ENCODE peak calls at places on chromosomes 16 and 17, in four cellular contexts. One of them, this sample, is unnamed.

GRCh38 chr17:37735165-37735564 is 9.7 kb downstream of the HNF1B start:
- DNase-seq in DND-41: no peak
- DNase-seq in NB4: no peak
- DNase-seq in glutamatergic neuron: no peak
- DNase-seq in this sample: no peak

GRCh38 chr16:81739503-81739902 is 39.6 kb upstream of the PLCG2 start:
- DNase-seq in DND-41: no peak
- DNase-seq in NB4: peak; percentile 78
- DNase-seq in glutamatergic neuron: no peak
- DNase-seq in this sample: no peak

GRCh38 chr16:77876776-77877175 is 88.4 kb downstream of the VAT1L start:
- DNase-seq in glutamatergic neuron: no peak
- DNase-seq in DND-41: no peak
- DNase-seq in NB4: no peak
- DNase-seq in this sample: no peak

GRCh38 chr17:10021239-10021638 is 116.2 kb upstream of the RCVRN start:
- DNase-seq in DND-41: peak; percentile 18
- DNase-seq in NB4: peak; percentile 95
- DNase-seq in glutamatergic neuron: no peak
- DNase-seq in this sample: no peak

GRCh38 chr16:86568677-86569623 is 2.3 kb downstream of the FOXC2 start:
- DNase-seq in NB4: no peak
- DNase-seq in DND-41: no peak
- DNase-seq in glutamatergic neuron: no peak
- DNase-seq in this sample: no peak

GRCh38 chr17:77118251-77118928 is 22.4 kb upstream of the SEC14L1 start:
- DNase-seq in glutamatergic neuron: peak; percentile 23
- DNase-seq in NB4: no peak
- DNase-seq in DND-41: no peak
- DNase-seq in this sample: no peak

GRCh38 chr17:36463916-36464764 is 22.3 kb upstream of the ZNHIT3 start:
- DNase-seq in NB4: peak; percentile 83
- DNase-seq in glutamatergic neuron: peak; percentile 71
- DNase-seq in DND-41: no peak
- DNase-seq in this sample: peak; percentile 73

GRCh38 chr16:88424536-88425230 is 28.4 kb upstream of the ZFPM1 start:
- DNase-seq in NB4: no peak
- DNase-seq in glutamatergic neuron: no peak
- DNase-seq in DND-41: no peak
- DNase-seq in this sample: no peak

GRCh38 chr16:80150978-80151705 is 389.7 kb upstream of the DYNLRB2 start:
- DNase-seq in NB4: no peak
- DNase-seq in glutamatergic neuron: no peak
- DNase-seq in DND-41: no peak
- DNase-seq in this sample: no peak

GRCh38 chr17:41989702-41990419 is 23.3 kb downstream of the CNP start:
- DNase-seq in NB4: no peak
- DNase-seq in DND-41: no peak
- DNase-seq in glutamatergic neuron: no peak
- DNase-seq in this sample: no peak

GRCh38 chr17:48472485-48473281 is 42.7 kb upstream of the SKAP1 start:
- DNase-seq in glutamatergic neuron: no peak
- DNase-seq in DND-41: no peak
- DNase-seq in NB4: no peak
- DNase-seq in this sample: no peak

GRCh38 chr17:70677783-70678647 is 508.7 kb downstream of the KCNJ2 start:
- DNase-seq in DND-41: no peak
- DNase-seq in glutamatergic neuron: no peak
- DNase-seq in NB4: peak; percentile 1
- DNase-seq in this sample: no peak

GRCh38 chr16:11045846-11046245 is 101.5 kb downstream of the CLEC16A start:
- DNase-seq in NB4: no peak
- DNase-seq in DND-41: no peak
- DNase-seq in glutamatergic neuron: no peak
- DNase-seq in this sample: no peak

GRCh38 chr16:75502916-75503605 is 7.8 kb upstream of the CHST6 start:
- DNase-seq in NB4: no peak
- DNase-seq in DND-41: no peak
- DNase-seq in glutamatergic neuron: no peak
- DNase-seq in this sample: no peak

GRCh38 chr16:88430524-88431446 is 22.3 kb upstream of the ZFPM1 start:
- DNase-seq in NB4: peak; percentile 90
- DNase-seq in glutamatergic neuron: no peak
- DNase-seq in DND-41: peak; percentile 41
- DNase-seq in this sample: no peak

GRCh38 chr17:76053230-76054111 is 18.8 kb downstream of the SRP68 start:
- DNase-seq in glutamatergic neuron: no peak
- DNase-seq in NB4: peak; percentile 42
- DNase-seq in DND-41: no peak
- DNase-seq in this sample: no peak

GRCh38 chr16:85524630-85525463 is 88.3 kb upstream of the GSE1 start:
- DNase-seq in DND-41: no peak
- DNase-seq in glutamatergic neuron: no peak
- DNase-seq in NB4: peak; percentile 98
- DNase-seq in this sample: no peak

GRCh38 chr16:53893731-53894435 is 189.9 kb downstream of the FTO start:
- DNase-seq in glutamatergic neuron: no peak
- DNase-seq in DND-41: no peak
- DNase-seq in NB4: no peak
- DNase-seq in this sample: no peak

GRCh38 chr17:40819528-40820125 is 2.8 kb downstream of the KRT10 start:
- DNase-seq in glutamatergic neuron: no peak
- DNase-seq in DND-41: no peak
- DNase-seq in NB4: peak; percentile 8
- DNase-seq in this sample: no peak

GRCh38 chr16:28883221-28883996 is 5.1 kb downstream of the ATP2A1 start:
- DNase-seq in NB4: no peak
- DNase-seq in DND-41: no peak
- DNase-seq in glutamatergic neuron: no peak
- DNase-seq in this sample: no peak

GRCh38 chr17:78780335-78780734 is 1.7 kb downstream of the CYTH1 start:
- DNase-seq in glutamatergic neuron: no peak
- DNase-seq in NB4: no peak
- DNase-seq in DND-41: no peak
- DNase-seq in this sample: no peak

GRCh38 chr16:67486805-67487204 is 3.5 kb upstream of the AGRP start:
- DNase-seq in DND-41: no peak
- DNase-seq in NB4: peak; percentile 82
- DNase-seq in glutamatergic neuron: no peak
- DNase-seq in this sample: no peak

GRCh38 chr16:22353188-22353919 is 21.1 kb downstream of the CDR2 start:
- DNase-seq in DND-41: no peak
- DNase-seq in NB4: peak; percentile 93
- DNase-seq in glutamatergic neuron: no peak
- DNase-seq in this sample: no peak

GRCh38 chr17:40134184-40134583 is 6.2 kb upstream of the CASC3 start:
- DNase-seq in NB4: no peak
- DNase-seq in DND-41: no peak
- DNase-seq in glutamatergic neuron: no peak
- DNase-seq in this sample: no peak

GRCh38 chr17:77613181-77613580 is 345.3 kb upstream of the TNRC6C start:
- DNase-seq in NB4: no peak
- DNase-seq in DND-41: no peak
- DNase-seq in glutamatergic neuron: no peak
- DNase-seq in this sample: no peak

GRCh38 chr16:14416184-14416583 is 213.9 kb downstream of the PARN start:
- DNase-seq in NB4: no peak
- DNase-seq in DND-41: no peak
- DNase-seq in glutamatergic neuron: no peak
- DNase-seq in this sample: no peak

GRCh38 chr17:37373530-37374159 is 2.1 kb upstream of the C17orf78 start:
- DNase-seq in glutamatergic neuron: peak; percentile 66
- DNase-seq in DND-41: peak; percentile 80
- DNase-seq in NB4: peak; percentile 90
- DNase-seq in this sample: peak; percentile 55

GRCh38 chr17:48555183-48555615 is 10.3 kb upstream of the HOXB2 start:
- DNase-seq in DND-41: no peak
- DNase-seq in NB4: peak; percentile 8
- DNase-seq in glutamatergic neuron: no peak
- DNase-seq in this sample: no peak

GRCh38 chr17:82491196-82491530 is 28.4 kb upstream of the FOXK2 start:
- DNase-seq in NB4: no peak
- DNase-seq in DND-41: no peak
- DNase-seq in glutamatergic neuron: no peak
- DNase-seq in this sample: no peak

GRCh38 chr17:33523577-33523981 is 230.5 kb upstream of the ASIC2 start:
- DNase-seq in glutamatergic neuron: no peak
- DNase-seq in DND-41: no peak
- DNase-seq in NB4: peak; percentile 6
- DNase-seq in this sample: no peak

GRCh38 chr17:76207670-76208069 is 32.6 kb downstream of the RNF157 start:
- DNase-seq in DND-41: no peak
- DNase-seq in NB4: no peak
- DNase-seq in glutamatergic neuron: no peak
- DNase-seq in this sample: no peak

GRCh38 chr17:35683588-35683987 is 47.9 kb upstream of the RASL10B start:
- DNase-seq in DND-41: no peak
- DNase-seq in NB4: peak; percentile 72
- DNase-seq in glutamatergic neuron: no peak
- DNase-seq in this sample: no peak

GRCh38 chr16:52265446-52265861 is 281.5 kb downstream of the TOX3 start:
- DNase-seq in glutamatergic neuron: no peak
- DNase-seq in DND-41: no peak
- DNase-seq in NB4: no peak
- DNase-seq in this sample: no peak

GRCh38 chr16:85390511-85391174 is 222.5 kb upstream of the GSE1 start:
- DNase-seq in glutamatergic neuron: peak; percentile 27
- DNase-seq in NB4: peak; percentile 37
- DNase-seq in DND-41: peak; percentile 16
- DNase-seq in this sample: no peak

GRCh38 chr17:19647697-19648474 is 665 bp upstream of the ALDH3A2 start:
- DNase-seq in glutamatergic neuron: peak; percentile 51
- DNase-seq in DND-41: no peak
- DNase-seq in NB4: peak; percentile 97
- DNase-seq in this sample: no peak

GRCh38 chr17:19644493-19645210 is 3.9 kb upstream of the ALDH3A2 start:
- DNase-seq in glutamatergic neuron: no peak
- DNase-seq in DND-41: no peak
- DNase-seq in NB4: no peak
- DNase-seq in this sample: no peak

GRCh38 chr17:19646788-19647696 is 1.5 kb upstream of the ALDH3A2 start:
- DNase-seq in glutamatergic neuron: no peak
- DNase-seq in DND-41: no peak
- DNase-seq in NB4: peak; percentile 64
- DNase-seq in this sample: no peak

GRCh38 chr17:19648475-19649406 is at the start of gene ALDH3A2:
- DNase-seq in NB4: peak; percentile 99
- DNase-seq in glutamatergic neuron: peak; percentile 97
- DNase-seq in DND-41: no peak
- DNase-seq in this sample: peak; percentile 91

DNA sequence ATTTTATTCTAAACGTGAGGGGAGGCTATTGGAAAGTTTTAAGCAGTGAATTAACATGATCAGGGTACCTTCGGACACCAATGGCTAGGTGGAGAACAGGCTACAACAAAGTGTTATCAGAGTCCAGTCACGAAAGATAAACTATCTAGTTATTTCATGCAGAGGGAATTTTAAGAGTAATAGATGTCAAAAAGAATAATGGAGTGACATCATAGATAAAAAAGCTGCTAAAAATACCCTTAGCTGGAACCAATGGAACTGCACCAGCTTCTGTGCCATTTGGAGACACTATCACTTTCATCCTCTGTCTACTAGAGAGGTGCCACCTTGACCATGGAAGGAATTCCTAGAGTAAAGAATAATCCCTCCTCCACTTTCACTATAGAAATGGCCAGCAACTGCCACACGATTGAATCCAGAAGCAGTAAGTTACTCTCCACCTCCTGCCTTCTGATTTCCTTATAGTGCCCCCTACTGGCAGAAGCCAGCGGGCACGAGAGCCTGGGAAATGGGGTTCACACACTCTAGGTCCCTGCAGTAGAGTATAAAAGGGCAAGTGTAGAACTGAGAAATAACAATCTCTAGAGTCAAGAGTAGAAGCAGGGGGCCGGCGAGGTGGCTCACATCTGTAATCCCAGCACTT is 2.8 kb upstream of the ALDH3A2 start:
- DNase-seq in glutamatergic neuron: peak; percentile 64
- DNase-seq in DND-41: peak; percentile 20
- DNase-seq in NB4: peak; percentile 78
- DNase-seq in this sample: peak; percentile 35
- TF ChIP-seq CTCF in glutamatergic neuron: peak; percentile 78
- TF ChIP-seq CTCF in DND-41: peak; percentile 71
- TF ChIP-seq CTCF in NB4: peak; percentile 95
- TF ChIP-seq CTCF in this sample: peak; percentile 63

GRCh38 chr16:30535777-30536190 is 1.1 kb upstream of the ZNF747 start:
- DNase-seq in NB4: peak; percentile 87
- DNase-seq in DND-41: peak; percentile 78
- DNase-seq in glutamatergic neuron: peak; percentile 78
- DNase-seq in this sample: peak; percentile 36
- TF ChIP-seq CTCF in NB4: peak; percentile 59
- TF ChIP-seq CTCF in DND-41: peak; percentile 76
- TF ChIP-seq CTCF in glutamatergic neuron: no peak
- TF ChIP-seq CTCF in this sample: peak; percentile 58

DNA sequence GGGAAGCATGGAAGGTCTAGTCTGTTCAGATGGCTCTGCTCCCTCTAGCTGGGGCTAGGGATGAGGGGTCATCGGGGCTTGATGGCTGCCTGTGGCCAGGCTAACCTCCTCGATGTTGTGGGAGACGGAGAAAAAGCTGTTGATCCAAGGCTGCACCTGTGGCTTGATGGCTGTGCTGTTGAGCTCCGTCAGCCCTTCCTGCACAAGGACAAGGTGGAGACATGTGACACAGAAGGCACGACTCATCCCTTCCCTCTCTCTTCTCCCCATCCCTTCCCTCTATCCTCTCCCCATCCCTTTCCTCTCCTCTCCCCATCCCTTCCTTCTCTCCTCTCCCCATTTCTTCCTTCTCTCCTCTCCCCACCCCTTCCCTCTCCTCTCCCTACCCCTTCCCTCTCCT is 28.2 kb downstream of the FCSK start:
- DNase-seq in NB4: no peak
- DNase-seq in glutamatergic neuron: no peak
- DNase-seq in DND-41: no peak
- DNase-seq in this sample: no peak
- TF ChIP-seq CTCF in NB4: no peak
- TF ChIP-seq CTCF in glutamatergic neuron: no peak
- TF ChIP-seq CTCF in DND-41: no peak
- TF ChIP-seq CTCF in this sample: no peak

DNA sequence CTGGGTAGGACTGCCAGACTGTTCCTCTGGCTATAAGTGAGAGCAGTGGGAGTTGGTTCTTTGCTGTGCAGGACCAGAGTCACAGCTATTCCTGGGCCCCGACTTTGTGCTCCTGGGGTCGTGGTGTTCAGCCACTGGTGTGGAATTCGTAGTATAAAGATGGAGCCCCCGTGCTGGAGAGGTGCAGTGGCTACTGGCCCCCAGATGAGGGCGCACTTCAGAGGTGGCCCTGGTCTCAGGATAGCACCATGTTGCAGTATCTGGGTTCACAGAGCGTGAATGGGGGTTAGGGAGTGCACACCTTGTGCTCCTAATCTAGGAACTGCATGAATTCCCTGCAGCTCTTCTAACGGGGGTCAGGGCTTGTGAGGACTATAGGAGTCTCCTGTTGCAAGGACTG is 21.1 kb downstream of the TANC2 start:
- DNase-seq in DND-41: no peak
- DNase-seq in NB4: no peak
- DNase-seq in glutamatergic neuron: no peak
- DNase-seq in this sample: no peak
- TF ChIP-seq CTCF in DND-41: peak; percentile 54
- TF ChIP-seq CTCF in NB4: peak; percentile 34
- TF ChIP-seq CTCF in glutamatergic neuron: peak; percentile 37
- TF ChIP-seq CTCF in this sample: peak; percentile 37